ENCODE peak calls at places on chromosomes 13 and 19, in five cellular contexts. F is memory B cell, H is brain microvascular endothelial cell, Q is NCI-H1105 treated with DMSO at 0.1 percent for 48 hours, J is AG08396. X is an unnamed sample.
A peak's percentile ranks its signal among the peaks of the same experiment; 100 is the strongest.

GRCh38 chr19:38319421-38320258 is at the start of gene KCNK6:
- DNase-seq in F (peak; percentile 50), H (no peak), Q (no peak), J (peak; percentile 47), X (peak; percentile 56)

GRCh38 chr13:65725001-65725400 is 1505.1 kb downstream of the PCDH9 start:
- DNase-seq in F (no peak), H (peak; percentile 94), Q (no peak), J (no peak), X (no peak)

GRCh38 chr19:3055741-3056453 is 6.4 kb downstream of the TLE5 start:
- DNase-seq in F (no peak), H (no peak), Q (peak; percentile 94), J (no peak), X (peak; percentile 99)

GRCh38 chr13:39776439-39776838 is 121.0 kb downstream of the COG6 start:
- DNase-seq in F (no peak), H (peak; percentile 92), Q (no peak), J (peak; percentile 37), X (no peak)

GRCh38 chr19:51460164-51460992 is 2.1 kb upstream of the SIGLEC8 start:
- DNase-seq in F (no peak), H (no peak), Q (peak; percentile 1), J (no peak), X (peak; percentile 19)

GRCh38 chr13:23159205-23159586 is 21.6 kb upstream of the SGCG start:
- DNase-seq in F (no peak), H (peak; percentile 39), Q (no peak), J (peak; percentile 57), X (no peak)

GRCh38 chr19:35013820-35014754 is 14.0 kb downstream of the GRAMD1A start:
- DNase-seq in F (no peak), H (no peak), Q (no peak), J (no peak), X (no peak)

GRCh38 chr19:2166741-2167738 is 3.3 kb downstream of the DOT1L start:
- DNase-seq in F (no peak), H (no peak), Q (no peak), J (peak; percentile 80), X (no peak)

GRCh38 chr19:17406039-17406886 is 833 bp upstream of the BST2 start:
- DNase-seq in F (no peak), H (peak; percentile 44), Q (no peak), J (no peak), X (no peak)

GRCh38 chr19:38389101-38389925 is 816 bp downstream of the SPRED3 start:
- DNase-seq in F (no peak), H (peak; percentile 72), Q (peak; percentile 12), J (peak; percentile 89), X (no peak)

GRCh38 chr13:98026457-98026857 is 73.0 kb downstream of the IPO5 start:
- DNase-seq in F (no peak), H (no peak), Q (no peak), J (no peak), X (no peak)

GRCh38 chr19:53958168-53958571 is 4.6 kb upstream of the CACNG8 start:
- DNase-seq in F (no peak), H (no peak), Q (peak; percentile 20), J (no peak), X (no peak)

GRCh38 chr19:41936416-41936850 is 8.2 kb upstream of the ERFL start:
- DNase-seq in F (no peak), H (no peak), Q (no peak), J (no peak), X (no peak)

GRCh38 chr19:51576850-51577249 is 5.8 kb downstream of the ZNF175 start:
- DNase-seq in F (no peak), H (no peak), Q (no peak), J (no peak), X (no peak)

GRCh38 chr19:38193445-38193844 is 30.6 kb downstream of the DPF1 start:
- DNase-seq in F (no peak), H (no peak), Q (peak; percentile 74), J (no peak), X (peak; percentile 74)

GRCh38 chr19:48405850-48406249 is 12.4 kb downstream of the GRIN2D start:
- DNase-seq in F (no peak), H (no peak), Q (no peak), J (no peak), X (no peak)

GRCh38 chr19:33300016-33300981 is 2.0 kb downstream of the CEBPA start:
- DNase-seq in F (no peak), H (no peak), Q (no peak), J (no peak), X (no peak)

GRCh38 chr13:100102042-100102441 is 13.1 kb downstream of the PCCA start:
- DNase-seq in F (no peak), H (no peak), Q (no peak), J (no peak), X (no peak)

GRCh38 chr13:106464076-106464475 is 71.4 kb downstream of the EFNB2 start:
- DNase-seq in F (no peak), H (peak; percentile 85), Q (no peak), J (no peak), X (no peak)

GRCh38 chr13:112928958-112929777 is 39.8 kb upstream of the MCF2L start:
- DNase-seq in F (no peak), H (peak; percentile 10), Q (peak; percentile 78), J (peak; percentile 39), X (no peak)

GRCh38 chr13:89554801-89555200 is 1792.7 kb upstream of the MIR17HG start:
- DNase-seq in F (no peak), H (no peak), Q (peak; percentile 57), J (no peak), X (no peak)

GRCh38 chr19:33868821-33869412 is 72.2 kb downstream of the KCTD15 start:
- DNase-seq in F (no peak), H (no peak), Q (no peak), J (peak; percentile 34), X (no peak)

GRCh38 chr13:32255744-32256120 is 59.4 kb downstream of the ZAR1L start:
- DNase-seq in F (no peak), H (no peak), Q (no peak), J (no peak), X (no peak)

GRCh38 chr19:38788478-38789243 is at the start of gene LGALS7B:
- DNase-seq in F (no peak), H (no peak), Q (no peak), J (peak; percentile 2), X (no peak)

GRCh38 chr19:28061111-28061510 is 1151.8 kb downstream of the UQCRFS1 start:
- DNase-seq in F (no peak), H (no peak), Q (no peak), J (no peak), X (no peak)

X was measured in NCI-H2171 treated with DMSO at 0.1 percent for 48 hours.